ENCODE peak calls at places on chromosomes 7 and 10, in nine cellular contexts. One of them, this sample, is unnamed.

GRCh38 chr10:131312261-131312801 is 810 bp upstream of the TCERG1L start:
- DNase-seq in AG08395: no peak
- DNase-seq in NCI-H460: no peak
- DNase-seq in SHP77 treated with DMSO at 0.1 percent for 48 hours: no peak
- DNase-seq in stimulated activated CD8-positive, alpha-beta memory T cell treated with anti-CD3 and anti-CD28 coated beads, Interleukin-12 subunit alpha, Interleukin-12 subunit beta, amount 100 ng/mL, for 4 hours: no peak
- DNase-seq in stimulated activated CD4-positive, alpha-beta T cell treated with anti-CD3 and anti-CD28 coated beads, TNF-alpha, amount 100 ng/mL, for 4 hours: no peak
- DNase-seq in activated CD4-positive, alpha-beta T cell treated with anti-CD3 and anti-CD28 coated beads for 4 hours: no peak
- DNase-seq in amygdala: no peak
- DNase-seq in hepatocyte: peak; percentile 75
- DNase-seq in this sample: no peak

GRCh38 chr10:97456034-97456685 is 10.2 kb downstream of the ZDHHC16 start:
- DNase-seq in AG08395: no peak
- DNase-seq in NCI-H460: no peak
- DNase-seq in SHP77 treated with DMSO at 0.1 percent for 48 hours: no peak
- DNase-seq in stimulated activated CD8-positive, alpha-beta memory T cell treated with anti-CD3 and anti-CD28 coated beads, Interleukin-12 subunit alpha, Interleukin-12 subunit beta, amount 100 ng/mL, for 4 hours: no peak
- DNase-seq in stimulated activated CD4-positive, alpha-beta T cell treated with anti-CD3 and anti-CD28 coated beads, TNF-alpha, amount 100 ng/mL, for 4 hours: no peak
- DNase-seq in activated CD4-positive, alpha-beta T cell treated with anti-CD3 and anti-CD28 coated beads for 4 hours: no peak
- DNase-seq in amygdala: no peak
- DNase-seq in hepatocyte: no peak
- DNase-seq in this sample: no peak

GRCh38 chr10:73889014-73889413 is 14.7 kb upstream of the CAMK2G start:
- DNase-seq in AG08395: peak; percentile 81
- DNase-seq in NCI-H460: peak; percentile 72
- DNase-seq in SHP77 treated with DMSO at 0.1 percent for 48 hours: peak; percentile 28
- DNase-seq in stimulated activated CD8-positive, alpha-beta memory T cell treated with anti-CD3 and anti-CD28 coated beads, Interleukin-12 subunit alpha, Interleukin-12 subunit beta, amount 100 ng/mL, for 4 hours: no peak
- DNase-seq in stimulated activated CD4-positive, alpha-beta T cell treated with anti-CD3 and anti-CD28 coated beads, TNF-alpha, amount 100 ng/mL, for 4 hours: no peak
- DNase-seq in activated CD4-positive, alpha-beta T cell treated with anti-CD3 and anti-CD28 coated beads for 4 hours: peak; percentile 32
- DNase-seq in amygdala: no peak
- DNase-seq in hepatocyte: peak; percentile 45
- DNase-seq in this sample: peak; percentile 79

GRCh38 chr10:133525444-133525843 is 1.7 kb upstream of the CYP2E1 start:
- DNase-seq in AG08395: no peak
- DNase-seq in NCI-H460: no peak
- DNase-seq in SHP77 treated with DMSO at 0.1 percent for 48 hours: no peak
- DNase-seq in stimulated activated CD8-positive, alpha-beta memory T cell treated with anti-CD3 and anti-CD28 coated beads, Interleukin-12 subunit alpha, Interleukin-12 subunit beta, amount 100 ng/mL, for 4 hours: no peak
- DNase-seq in stimulated activated CD4-positive, alpha-beta T cell treated with anti-CD3 and anti-CD28 coated beads, TNF-alpha, amount 100 ng/mL, for 4 hours: no peak
- DNase-seq in activated CD4-positive, alpha-beta T cell treated with anti-CD3 and anti-CD28 coated beads for 4 hours: no peak
- DNase-seq in amygdala: no peak
- DNase-seq in hepatocyte: no peak
- DNase-seq in this sample: no peak

GRCh38 chr7:266851-267840 is 22.8 kb upstream of the FOXL3 start:
- DNase-seq in AG08395: no peak
- DNase-seq in NCI-H460: no peak
- DNase-seq in SHP77 treated with DMSO at 0.1 percent for 48 hours: no peak
- DNase-seq in stimulated activated CD8-positive, alpha-beta memory T cell treated with anti-CD3 and anti-CD28 coated beads, Interleukin-12 subunit alpha, Interleukin-12 subunit beta, amount 100 ng/mL, for 4 hours: no peak
- DNase-seq in stimulated activated CD4-positive, alpha-beta T cell treated with anti-CD3 and anti-CD28 coated beads, TNF-alpha, amount 100 ng/mL, for 4 hours: no peak
- DNase-seq in activated CD4-positive, alpha-beta T cell treated with anti-CD3 and anti-CD28 coated beads for 4 hours: no peak
- DNase-seq in amygdala: no peak
- DNase-seq in hepatocyte: peak; percentile 36
- DNase-seq in this sample: no peak

GRCh38 chr7:16960566-16960965 is 78.8 kb upstream of the AGR3 start:
- DNase-seq in AG08395: no peak
- DNase-seq in NCI-H460: no peak
- DNase-seq in SHP77 treated with DMSO at 0.1 percent for 48 hours: no peak
- DNase-seq in stimulated activated CD8-positive, alpha-beta memory T cell treated with anti-CD3 and anti-CD28 coated beads, Interleukin-12 subunit alpha, Interleukin-12 subunit beta, amount 100 ng/mL, for 4 hours: no peak
- DNase-seq in stimulated activated CD4-positive, alpha-beta T cell treated with anti-CD3 and anti-CD28 coated beads, TNF-alpha, amount 100 ng/mL, for 4 hours: no peak
- DNase-seq in activated CD4-positive, alpha-beta T cell treated with anti-CD3 and anti-CD28 coated beads for 4 hours: no peak
- DNase-seq in amygdala: no peak
- DNase-seq in hepatocyte: no peak
- DNase-seq in this sample: no peak

GRCh38 chr7:99116151-99116550 is 27.8 kb downstream of the SMURF1 start:
- DNase-seq in AG08395: no peak
- DNase-seq in NCI-H460: no peak
- DNase-seq in SHP77 treated with DMSO at 0.1 percent for 48 hours: no peak
- DNase-seq in stimulated activated CD8-positive, alpha-beta memory T cell treated with anti-CD3 and anti-CD28 coated beads, Interleukin-12 subunit alpha, Interleukin-12 subunit beta, amount 100 ng/mL, for 4 hours: no peak
- DNase-seq in stimulated activated CD4-positive, alpha-beta T cell treated with anti-CD3 and anti-CD28 coated beads, TNF-alpha, amount 100 ng/mL, for 4 hours: no peak
- DNase-seq in activated CD4-positive, alpha-beta T cell treated with anti-CD3 and anti-CD28 coated beads for 4 hours: no peak
- DNase-seq in amygdala: no peak
- DNase-seq in hepatocyte: no peak
- DNase-seq in this sample: no peak

GRCh38 chr7:105707381-105707780 is 126.1 kb upstream of the EFCAB10 start:
- DNase-seq in AG08395: peak; percentile 23
- DNase-seq in NCI-H460: no peak
- DNase-seq in SHP77 treated with DMSO at 0.1 percent for 48 hours: no peak
- DNase-seq in stimulated activated CD8-positive, alpha-beta memory T cell treated with anti-CD3 and anti-CD28 coated beads, Interleukin-12 subunit alpha, Interleukin-12 subunit beta, amount 100 ng/mL, for 4 hours: no peak
- DNase-seq in stimulated activated CD4-positive, alpha-beta T cell treated with anti-CD3 and anti-CD28 coated beads, TNF-alpha, amount 100 ng/mL, for 4 hours: no peak
- DNase-seq in activated CD4-positive, alpha-beta T cell treated with anti-CD3 and anti-CD28 coated beads for 4 hours: no peak
- DNase-seq in amygdala: no peak
- DNase-seq in hepatocyte: no peak
- DNase-seq in this sample: no peak

GRCh38 chr10:58137813-58138212 is 129.9 kb downstream of the IPMK start:
- DNase-seq in AG08395: no peak
- DNase-seq in NCI-H460: no peak
- DNase-seq in SHP77 treated with DMSO at 0.1 percent for 48 hours: no peak
- DNase-seq in stimulated activated CD8-positive, alpha-beta memory T cell treated with anti-CD3 and anti-CD28 coated beads, Interleukin-12 subunit alpha, Interleukin-12 subunit beta, amount 100 ng/mL, for 4 hours: no peak
- DNase-seq in stimulated activated CD4-positive, alpha-beta T cell treated with anti-CD3 and anti-CD28 coated beads, TNF-alpha, amount 100 ng/mL, for 4 hours: no peak
- DNase-seq in activated CD4-positive, alpha-beta T cell treated with anti-CD3 and anti-CD28 coated beads for 4 hours: no peak
- DNase-seq in amygdala: no peak
- DNase-seq in hepatocyte: no peak
- DNase-seq in this sample: no peak

GRCh38 chr10:71314028-71314693 is 4.9 kb upstream of the SLC29A3 start:
- DNase-seq in AG08395: peak; percentile 82
- DNase-seq in NCI-H460: peak; percentile 37
- DNase-seq in SHP77 treated with DMSO at 0.1 percent for 48 hours: no peak
- DNase-seq in stimulated activated CD8-positive, alpha-beta memory T cell treated with anti-CD3 and anti-CD28 coated beads, Interleukin-12 subunit alpha, Interleukin-12 subunit beta, amount 100 ng/mL, for 4 hours: peak; percentile 11
- DNase-seq in stimulated activated CD4-positive, alpha-beta T cell treated with anti-CD3 and anti-CD28 coated beads, TNF-alpha, amount 100 ng/mL, for 4 hours: peak; percentile 19
- DNase-seq in activated CD4-positive, alpha-beta T cell treated with anti-CD3 and anti-CD28 coated beads for 4 hours: peak; percentile 53
- DNase-seq in amygdala: peak; percentile 51
- DNase-seq in hepatocyte: peak; percentile 81
- DNase-seq in this sample: peak; percentile 21

GRCh38 chr7:88226886-88227516 is 7.2 kb upstream of the SRI start:
- DNase-seq in AG08395: peak; percentile 15
- DNase-seq in NCI-H460: peak; percentile 46
- DNase-seq in SHP77 treated with DMSO at 0.1 percent for 48 hours: no peak
- DNase-seq in stimulated activated CD8-positive, alpha-beta memory T cell treated with anti-CD3 and anti-CD28 coated beads, Interleukin-12 subunit alpha, Interleukin-12 subunit beta, amount 100 ng/mL, for 4 hours: no peak
- DNase-seq in stimulated activated CD4-positive, alpha-beta T cell treated with anti-CD3 and anti-CD28 coated beads, TNF-alpha, amount 100 ng/mL, for 4 hours: no peak
- DNase-seq in activated CD4-positive, alpha-beta T cell treated with anti-CD3 and anti-CD28 coated beads for 4 hours: no peak
- DNase-seq in amygdala: no peak
- DNase-seq in hepatocyte: peak; percentile 76
- DNase-seq in this sample: peak; percentile 72

GRCh38 chr7:31094271-31094670 is 42.2 kb downstream of the ADCYAP1R1 start:
- DNase-seq in AG08395: no peak
- DNase-seq in NCI-H460: no peak
- DNase-seq in SHP77 treated with DMSO at 0.1 percent for 48 hours: no peak
- DNase-seq in stimulated activated CD8-positive, alpha-beta memory T cell treated with anti-CD3 and anti-CD28 coated beads, Interleukin-12 subunit alpha, Interleukin-12 subunit beta, amount 100 ng/mL, for 4 hours: no peak
- DNase-seq in stimulated activated CD4-positive, alpha-beta T cell treated with anti-CD3 and anti-CD28 coated beads, TNF-alpha, amount 100 ng/mL, for 4 hours: no peak
- DNase-seq in activated CD4-positive, alpha-beta T cell treated with anti-CD3 and anti-CD28 coated beads for 4 hours: no peak
- DNase-seq in amygdala: no peak
- DNase-seq in hepatocyte: no peak
- DNase-seq in this sample: no peak

GRCh38 chr10:128525936-128526335 is 399.7 kb upstream of the MKI67 start:
- DNase-seq in AG08395: no peak
- DNase-seq in NCI-H460: no peak
- DNase-seq in SHP77 treated with DMSO at 0.1 percent for 48 hours: no peak
- DNase-seq in stimulated activated CD8-positive, alpha-beta memory T cell treated with anti-CD3 and anti-CD28 coated beads, Interleukin-12 subunit alpha, Interleukin-12 subunit beta, amount 100 ng/mL, for 4 hours: no peak
- DNase-seq in stimulated activated CD4-positive, alpha-beta T cell treated with anti-CD3 and anti-CD28 coated beads, TNF-alpha, amount 100 ng/mL, for 4 hours: no peak
- DNase-seq in activated CD4-positive, alpha-beta T cell treated with anti-CD3 and anti-CD28 coated beads for 4 hours: no peak
- DNase-seq in amygdala: no peak
- DNase-seq in hepatocyte: no peak
- DNase-seq in this sample: no peak

GRCh38 chr7:29764227-29764626 is 42.1 kb upstream of the WIPF3 start:
- DNase-seq in AG08395: no peak
- DNase-seq in NCI-H460: no peak
- DNase-seq in SHP77 treated with DMSO at 0.1 percent for 48 hours: no peak
- DNase-seq in stimulated activated CD8-positive, alpha-beta memory T cell treated with anti-CD3 and anti-CD28 coated beads, Interleukin-12 subunit alpha, Interleukin-12 subunit beta, amount 100 ng/mL, for 4 hours: no peak
- DNase-seq in stimulated activated CD4-positive, alpha-beta T cell treated with anti-CD3 and anti-CD28 coated beads, TNF-alpha, amount 100 ng/mL, for 4 hours: no peak
- DNase-seq in activated CD4-positive, alpha-beta T cell treated with anti-CD3 and anti-CD28 coated beads for 4 hours: no peak
- DNase-seq in amygdala: no peak
- DNase-seq in hepatocyte: no peak
- DNase-seq in this sample: no peak

GRCh38 chr7:139958599-139959380 is 104.0 kb downstream of the PARP12 start:
- DNase-seq in AG08395: no peak
- DNase-seq in NCI-H460: no peak
- DNase-seq in SHP77 treated with DMSO at 0.1 percent for 48 hours: no peak
- DNase-seq in stimulated activated CD8-positive, alpha-beta memory T cell treated with anti-CD3 and anti-CD28 coated beads, Interleukin-12 subunit alpha, Interleukin-12 subunit beta, amount 100 ng/mL, for 4 hours: no peak
- DNase-seq in stimulated activated CD4-positive, alpha-beta T cell treated with anti-CD3 and anti-CD28 coated beads, TNF-alpha, amount 100 ng/mL, for 4 hours: no peak
- DNase-seq in activated CD4-positive, alpha-beta T cell treated with anti-CD3 and anti-CD28 coated beads for 4 hours: no peak
- DNase-seq in amygdala: no peak
- DNase-seq in hepatocyte: no peak
- DNase-seq in this sample: peak; percentile 60

GRCh38 chr7:138000081-138000701 is 1.7 kb downstream of the CREB3L2 start:
- DNase-seq in AG08395: peak; percentile 70
- DNase-seq in NCI-H460: peak; percentile 59
- DNase-seq in SHP77 treated with DMSO at 0.1 percent for 48 hours: no peak
- DNase-seq in stimulated activated CD8-positive, alpha-beta memory T cell treated with anti-CD3 and anti-CD28 coated beads, Interleukin-12 subunit alpha, Interleukin-12 subunit beta, amount 100 ng/mL, for 4 hours: no peak
- DNase-seq in stimulated activated CD4-positive, alpha-beta T cell treated with anti-CD3 and anti-CD28 coated beads, TNF-alpha, amount 100 ng/mL, for 4 hours: no peak
- DNase-seq in activated CD4-positive, alpha-beta T cell treated with anti-CD3 and anti-CD28 coated beads for 4 hours: no peak
- DNase-seq in amygdala: no peak
- DNase-seq in hepatocyte: peak; percentile 70
- DNase-seq in this sample: peak; percentile 94